ENCODE peak calls at places on chromosomes 12 and 14, in eight cellular contexts. U, M, Z, A, O, T, J and D are unnamed samples. For H3K4me1, the result is how much of the 10 kb centered on the place peaks cover.

GRCh38 chr12:27284751-27285150 is 40.7 kb downstream of the STK38L start:
- DNase-seq in U (no peak), M (no peak), Z (peak), A (no peak), O (no peak), T (no peak), J (no peak), D (no peak)

GRCh38 chr12:76002598-76003262 is 28.8 kb downstream of the PHLDA1 start:
- DNase-seq in U (no peak), M (no peak), Z (no peak), A (no peak), O (no peak), T (no peak), J (no peak), D (no peak)

GRCh38 chr14:83594874-83595273 is 1935.1 kb upstream of the FLRT2 start:
- DNase-seq in U (no peak), M (no peak), Z (no peak), A (no peak), O (peak), T (no peak), J (no peak), D (no peak)

GRCh38 chr12:108772247-108772646 is 40.9 kb upstream of the CORO1C start:
- DNase-seq in U (peak), M (no peak), Z (no peak), A (no peak), O (no peak), T (peak), J (no peak), D (no peak)

GRCh38 chr12:32893458-32893857 is 3.1 kb downstream of the PKP2 start:
- DNase-seq in U (no peak), M (no peak), Z (no peak), A (no peak), O (no peak), T (no peak), J (no peak), D (no peak)

GRCh38 chr12:129162805-129163204 is 309.5 kb downstream of the GLT1D1 start:
- DNase-seq in U (no peak), M (no peak), Z (no peak), A (no peak), O (no peak), T (no peak), J (no peak), D (no peak)

GRCh38 chr12:19223695-19224094 is 94.2 kb downstream of the PLEKHA5 start:
- DNase-seq in U (no peak), M (no peak), Z (peak), A (no peak), O (no peak), T (no peak), J (no peak), D (no peak)

GRCh38 chr12:49867580-49868341 is 24.9 kb upstream of the BCDIN3D start:
- DNase-seq in U (no peak), M (no peak), Z (no peak), A (peak), O (no peak), T (no peak), J (no peak), D (peak)

GRCh38 chr14:24806061-24806678 is 172.2 kb upstream of the GZMB start:
- DNase-seq in U (peak), M (no peak), Z (peak), A (peak), O (peak), T (peak), J (peak), D (peak)

GRCh38 chr12:630656-631632 is 32.3 kb downstream of the NINJ2 start:
- DNase-seq in U (no peak), M (no peak), Z (no peak), A (peak), O (peak), T (peak), J (peak), D (peak)

GRCh38 chr14:77738559-77739250 is 22.3 kb downstream of the SNW1 start:
- DNase-seq in U (no peak), M (no peak), Z (no peak), A (no peak), O (no peak), T (peak), J (no peak), D (no peak)

GRCh38 chr14:26808407-26808806 is 210.6 kb upstream of the NOVA1 start:
- DNase-seq in U (no peak), M (no peak), Z (peak), A (no peak), O (no peak), T (no peak), J (no peak), D (no peak)

GRCh38 chr14:32654106-32654505 is 284.6 kb upstream of the NPAS3 start:
- DNase-seq in U (no peak), M (no peak), Z (no peak), A (no peak), O (no peak), T (no peak), J (no peak), D (no peak)

GRCh38 chr12:6056406-6057211 is 67.9 kb downstream of the VWF start:
- DNase-seq in U (no peak), M (peak), Z (peak), A (no peak), O (peak), T (no peak), J (no peak), D (no peak)

GRCh38 chr14:72828604-72829003 is 65.3 kb downstream of the DPF3 start:
- DNase-seq in U (no peak), M (no peak), Z (no peak), A (no peak), O (no peak), T (no peak), J (peak), D (no peak)

GRCh38 chr14:98223106-98223505 is 1048.9 kb downstream of the BCL11B start:
- DNase-seq in U (no peak), M (no peak), Z (no peak), A (no peak), O (no peak), T (no peak), J (no peak), D (no peak)

GRCh38 chr12:4272976-4273650 is 449 bp upstream of the CCND2 start:
- DNase-seq in U (no peak), M (no peak), Z (no peak), A (no peak), O (peak), T (no peak), J (no peak), D (no peak)

GRCh38 chr12:52200783-52201519 is 9.1 kb upstream of the KRT80 start:
- DNase-seq in U (no peak), M (no peak), Z (no peak), A (no peak), O (no peak), T (no peak), J (no peak), D (no peak)
- H3K4me1 ChIP-seq in U (under half), M (under half), Z (under half), A (under half), O (under half), T (half or more), J (half or more), D (under half)

DNA sequence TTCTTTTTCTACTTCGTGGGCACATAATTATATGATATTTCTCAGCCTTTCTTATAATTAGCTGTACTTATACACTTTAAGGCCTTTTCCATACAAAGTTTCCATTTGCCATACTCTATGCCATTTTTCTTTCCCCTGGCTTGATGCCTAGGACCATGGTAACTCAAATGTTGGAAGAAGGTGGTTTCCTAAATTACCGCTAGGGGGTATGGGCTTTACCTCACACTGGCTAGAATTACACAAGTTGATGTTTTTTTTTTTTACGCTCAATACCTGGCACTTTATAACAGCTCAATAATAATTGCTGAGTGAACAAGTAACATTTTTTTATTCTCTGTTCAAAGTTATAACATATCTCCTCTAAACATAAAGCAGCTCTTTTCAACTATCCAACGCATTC is 306.8 kb upstream of the LRFN5 start:
- DNase-seq in U (no peak), M (no peak), Z (no peak), A (no peak), O (peak), T (no peak), J (no peak), D (no peak)
- TF ChIP-seq CTCF in U (no peak), M (no peak), Z (no peak), A (no peak), O (peak), T (no peak), J (no peak), D (no peak)

GRCh38 chr14:59331217-59331616 is 134.0 kb downstream of the GPR135 start:
- DNase-seq in U (no peak), M (no peak), Z (no peak), A (no peak), O (peak), T (no peak), J (no peak), D (no peak)
- H3K27ac ChIP-seq in U (peak), M (no peak), Z (no peak), A (no peak), O (peak), T (peak), J (peak), D (peak)

DNA sequence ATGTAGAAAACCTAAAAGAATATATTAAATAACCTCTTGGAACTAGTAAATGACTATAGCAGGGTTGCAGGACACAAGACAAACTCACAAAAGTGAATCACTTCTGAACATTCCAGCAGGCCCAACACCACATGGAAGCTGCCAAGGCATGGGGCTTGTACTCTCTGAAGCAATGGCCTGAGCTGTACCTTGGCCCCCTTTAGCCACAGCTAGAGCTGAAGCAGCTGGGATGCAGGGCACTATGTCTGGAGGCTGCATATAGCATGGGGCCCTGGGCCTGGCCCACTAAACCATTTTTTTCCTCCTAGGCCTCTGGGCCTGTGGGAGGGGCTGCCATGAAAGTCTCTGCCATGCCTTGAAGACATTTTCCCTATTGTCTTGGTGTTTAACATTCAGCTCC is 1067.3 kb downstream of the LRFN5 start:
- DNase-seq in U (no peak), M (no peak), Z (no peak), A (no peak), O (no peak), T (no peak), J (no peak), D (no peak)
- H3K4me1 ChIP-seq in U (under half), M (under half), Z (under half), A (under half), O (under half), T (under half), J (under half), D (under half)

GRCh38 chr12:116697305-116698130 is 40.4 kb downstream of the SPRING1 start:
- DNase-seq in U (no peak), M (peak), Z (peak), A (no peak), O (peak), T (peak), J (peak), D (no peak)
- TF ChIP-seq CTCF in U (no peak), M (peak), Z (peak), A (no peak), O (peak), T (no peak), J (peak), D (no peak)

GRCh38 chr12:42473561-42473960 is 116.0 kb downstream of the PRICKLE1 start:
- DNase-seq in U (no peak), M (no peak), Z (no peak), A (no peak), O (no peak), T (no peak), J (no peak), D (no peak)
- H3K27ac ChIP-seq in U (no peak), M (no peak), Z (no peak), A (no peak), O (no peak), T (no peak), J (peak), D (no peak)

DNA sequence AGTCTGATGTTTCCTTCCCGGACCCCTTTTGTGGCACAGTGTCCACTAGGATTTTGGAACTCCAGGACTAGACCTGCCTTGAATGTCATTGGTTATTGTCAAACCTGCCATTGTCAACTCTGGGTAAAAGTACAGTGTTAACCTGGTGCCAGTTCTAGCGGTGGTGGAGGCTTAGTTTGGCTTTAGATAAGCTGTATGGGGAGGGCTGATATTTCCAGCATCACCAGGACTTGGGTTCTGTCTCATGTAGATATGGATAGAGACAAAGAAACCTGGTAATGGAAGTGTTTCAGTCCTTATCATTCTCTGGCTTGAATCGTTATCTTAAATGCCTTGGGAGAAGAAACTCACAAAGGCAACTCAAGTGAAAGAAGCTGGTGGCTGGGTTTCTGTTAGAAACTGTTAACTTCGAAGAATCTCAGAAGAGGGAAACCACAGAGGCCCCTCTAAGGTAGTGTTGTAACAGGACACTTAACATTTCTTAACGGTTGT is 10.6 kb downstream of the CHST11 start:
- DNase-seq in U (no peak), M (no peak), Z (no peak), A (no peak), O (no peak), T (no peak), J (no peak), D (no peak)
- H3K4me1 ChIP-seq in U (under half), M (under half), Z (under half), A (under half), O (under half), T (under half), J (half or more), D (under half)

DNA sequence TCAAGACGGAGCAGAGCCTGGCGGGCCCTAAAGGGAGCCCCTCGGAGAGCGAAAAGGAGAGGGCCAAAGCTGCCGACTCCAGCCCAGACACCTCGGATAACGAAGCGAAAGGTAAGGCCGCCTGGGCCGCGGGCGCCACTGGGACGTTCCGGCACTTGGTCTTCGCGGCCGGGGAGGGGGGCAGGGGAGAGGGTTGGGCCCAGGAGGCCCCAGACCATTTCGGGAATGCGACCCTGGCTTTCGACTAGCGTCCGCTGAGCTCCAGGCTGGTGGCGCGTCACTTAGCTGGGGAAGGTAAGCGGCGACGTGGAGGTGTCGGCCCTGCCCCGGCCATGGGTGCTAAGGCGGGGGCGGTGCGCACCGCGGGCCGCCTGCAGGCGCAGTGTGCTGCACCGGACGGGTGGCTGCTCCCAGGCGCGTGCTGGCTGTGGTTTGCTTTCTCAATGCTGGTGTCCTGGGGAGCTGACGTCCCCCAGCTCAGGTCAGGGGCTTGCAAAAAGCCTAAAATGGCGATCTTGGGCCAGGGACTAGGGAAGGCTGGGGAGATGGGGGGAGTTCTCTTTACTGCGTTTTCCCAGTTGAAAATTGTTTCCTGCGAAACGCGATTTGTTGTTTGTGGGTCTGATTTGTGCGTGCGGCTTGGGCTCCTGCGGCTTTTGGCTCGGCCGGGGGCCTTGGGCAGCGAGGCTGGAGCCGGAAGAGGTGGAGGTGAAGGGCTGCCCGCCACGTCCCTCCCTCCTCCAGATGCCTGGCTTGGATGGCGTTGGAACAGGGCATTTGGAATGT is 1.1 kb downstream of the HOXC10 start:
- DNase-seq in U (no peak), M (no peak), Z (no peak), A (no peak), O (no peak), T (no peak), J (no peak), D (no peak)
- TF ChIP-seq CTCF in U (peak), M (no peak), Z (no peak), A (no peak), O (no peak), T (no peak), J (no peak), D (no peak)

GRCh38 chr14:93749081-93749430 is 39.2 kb downstream of the PRIMA1 start:
- DNase-seq in U (no peak), M (no peak), Z (no peak), A (no peak), O (no peak), T (no peak), J (no peak), D (no peak)

GRCh38 chr14:93751946-93752660 is 36.2 kb downstream of the PRIMA1 start:
- DNase-seq in U (no peak), M (no peak), Z (no peak), A (no peak), O (no peak), T (no peak), J (no peak), D (no peak)

GRCh38 chr14:93757185-93757584 is 31.1 kb downstream of the PRIMA1 start:
- DNase-seq in U (no peak), M (no peak), Z (no peak), A (no peak), O (no peak), T (no peak), J (no peak), D (no peak)

GRCh38 chr14:93752980-93753561 is 35.2 kb downstream of the PRIMA1 start:
- DNase-seq in U (peak), M (no peak), Z (no peak), A (no peak), O (no peak), T (peak), J (peak), D (no peak)

DNA sequence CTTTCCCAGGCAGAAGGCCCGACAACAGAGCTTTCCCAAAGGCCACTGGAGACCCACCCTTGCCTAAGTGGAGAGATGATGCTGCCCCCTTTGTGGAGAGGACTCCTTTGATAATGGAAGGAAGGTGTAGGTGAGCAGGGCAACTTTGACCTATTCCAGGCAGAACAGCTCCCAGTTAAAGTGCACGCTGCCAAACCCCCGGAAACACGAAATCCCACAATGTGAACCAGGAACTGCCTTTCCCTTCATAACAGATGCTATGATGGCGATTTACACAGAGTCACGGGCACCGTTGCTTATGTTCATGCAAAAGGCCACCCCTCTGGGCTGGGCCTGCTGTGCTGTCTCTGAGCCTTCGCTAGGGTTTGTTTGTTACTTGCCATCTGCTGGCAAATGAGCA is 34.6 kb downstream of the PRIMA1 start:
- DNase-seq in U (no peak), M (no peak), Z (no peak), A (no peak), O (no peak), T (no peak), J (no peak), D (no peak)
- H3K27ac ChIP-seq in U (peak), M (no peak), Z (no peak), A (peak), O (no peak), T (no peak), J (peak), D (no peak)

DNA sequence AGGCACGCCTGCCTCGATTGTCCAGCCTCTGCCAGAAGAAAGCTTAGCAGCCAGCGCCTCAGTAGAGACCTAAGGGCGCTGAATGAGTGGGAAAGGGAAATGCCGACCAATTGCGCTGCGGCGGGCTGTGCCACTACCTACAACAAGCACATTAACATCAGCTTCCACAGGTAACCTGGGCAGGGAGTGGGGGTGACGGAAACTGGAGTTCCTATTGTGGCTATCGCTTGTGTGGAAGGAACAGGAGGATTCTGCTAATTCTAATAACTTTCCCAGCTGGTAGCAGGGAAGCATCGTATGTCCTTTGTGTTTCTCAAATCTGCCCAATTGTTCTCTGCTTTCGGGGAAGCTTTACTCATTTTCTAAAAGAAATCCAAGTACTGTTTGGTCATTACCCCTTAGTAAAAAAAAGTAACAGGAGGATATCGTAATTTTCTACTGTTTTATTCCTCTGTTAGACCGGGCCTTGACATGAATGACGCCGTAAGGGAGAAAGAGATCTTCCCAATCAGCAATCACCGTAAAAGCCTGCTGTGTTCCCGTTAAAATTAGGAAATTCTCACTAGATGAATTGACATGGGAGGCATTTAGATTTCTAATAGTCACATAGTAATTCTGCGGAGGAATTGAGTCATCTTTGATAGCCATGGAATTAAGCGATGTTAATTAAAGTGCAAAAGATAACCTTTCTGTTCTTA is 459 bp downstream of the THAP2 start:
- DNase-seq in U (no peak), M (no peak), Z (peak), A (no peak), O (no peak), T (no peak), J (no peak), D (no peak)
- H3K4me1 ChIP-seq in U (under half), M (under half), Z (under half), A (under half), O (under half), T (under half), J (under half), D (under half)